ENCODE peak calls at places on chromosome 6, in six cellular contexts. U, R, L, O, Q and F are unnamed samples.

GRCh38 chr6:148835920-148836441 is 89.2 kb downstream of the UST start:
- DNase-seq in R (peak; percentile 88), U (no peak), Q (no peak), L (no peak), O (no peak), F (no peak)

GRCh38 chr6:52984247-52984646 is 10.8 kb downstream of the GSTA4 start:
- DNase-seq in O (no peak), R (no peak), Q (no peak), L (no peak), U (peak; percentile 65), F (no peak)

GRCh38 chr6:82419859-82420258 is 56.2 kb downstream of the TPBG start:
- DNase-seq in Q (no peak), L (no peak), U (no peak), R (no peak), O (no peak), F (no peak)

GRCh38 chr6:111603648-111604047 is 2.0 kb downstream of the TRAF3IP2 start:
- DNase-seq in Q (no peak), L (no peak), U (no peak), R (no peak), O (no peak), F (no peak)

GRCh38 chr6:94251878-94252277 is 832.5 kb upstream of the EPHA7 start:
- DNase-seq in R (no peak), L (no peak), O (no peak), Q (no peak), U (no peak), F (no peak)

GRCh38 chr6:44285552-44286284 is 15.5 kb downstream of the TMEM151B start:
- DNase-seq in L (no peak), Q (no peak), U (no peak), O (no peak), R (no peak), F (no peak)

GRCh38 chr6:33787954-33788693 is 806 bp downstream of the LEMD2 start:
- DNase-seq in Q (peak; percentile 86), O (peak; percentile 36), L (peak; percentile 80), U (peak; percentile 92), R (no peak), F (no peak)

GRCh38 chr6:36544228-36544627 is 3.1 kb downstream of the STK38 start:
- DNase-seq in O (no peak), R (no peak), U (peak; percentile 81), L (no peak), Q (no peak), F (no peak)

GRCh38 chr6:56399672-56400263 is 152.4 kb upstream of the COL21A1 start:
- DNase-seq in O (no peak), Q (no peak), L (no peak), R (no peak), U (no peak), F (no peak)

GRCh38 chr6:16409531-16410441 is 171.4 kb downstream of the GMPR start:
- DNase-seq in U (peak; percentile 72), R (no peak), O (peak; percentile 10), Q (peak; percentile 78), L (peak; percentile 71), F (no peak)
- TF ChIP-seq CTCF in U (peak; percentile 87), R (peak; percentile 92), O (peak; percentile 59), Q (peak; percentile 87), L (peak; percentile 90), F (peak; percentile 74)

GRCh38 chr6:3328796-3329195 is 70.0 kb downstream of the PSMG4 start:
- DNase-seq in R (no peak), Q (no peak), O (no peak), L (peak; percentile 52), U (no peak), F (no peak)
- TF ChIP-seq CTCF in R (no peak), Q (no peak), O (no peak), L (no peak), U (no peak), F (no peak)

GRCh38 chr6:80543598-80544181 is 437.2 kb downstream of the BCKDHB start:
- DNase-seq in L (no peak), R (peak; percentile 52), U (no peak), O (no peak), Q (no peak), F (no peak)
- TF ChIP-seq CTCF in L (no peak), R (peak; percentile 31), U (no peak), O (no peak), Q (no peak), F (no peak)

DNA sequence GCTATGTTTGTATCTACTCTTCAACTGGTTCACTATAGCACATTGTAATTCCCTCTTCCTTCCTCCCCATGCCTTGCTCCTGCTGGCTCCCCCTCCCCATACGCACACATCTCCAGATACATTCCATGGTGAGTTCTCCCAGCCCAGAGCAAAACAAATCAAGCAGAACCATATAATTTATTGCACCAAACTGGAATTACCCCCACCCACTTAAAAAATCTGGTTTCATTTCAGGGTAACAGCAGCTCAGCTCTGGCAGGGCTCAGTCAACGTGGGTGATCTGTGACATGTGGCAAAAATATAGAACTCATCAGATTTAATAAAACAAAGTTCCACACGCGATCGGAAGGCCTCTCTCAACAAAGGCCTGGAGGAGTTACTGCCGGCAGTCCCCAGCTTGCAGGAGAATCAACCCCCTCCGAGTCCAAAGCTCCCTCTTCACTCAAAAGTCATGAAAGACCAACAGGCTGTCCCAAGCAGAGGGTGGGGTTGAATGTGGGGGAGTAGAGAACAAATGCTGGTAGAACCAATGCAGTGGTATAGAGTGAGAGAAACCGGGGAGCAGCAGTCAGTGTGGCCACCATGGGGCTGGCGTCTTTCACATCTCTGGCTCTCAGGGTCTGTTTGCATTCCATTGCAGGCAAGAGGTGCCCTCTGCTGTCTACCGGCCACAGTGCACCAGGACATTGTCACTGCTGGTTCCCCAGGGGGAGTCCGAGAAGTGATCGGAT is 323.3 kb upstream of the NT5E start:
- DNase-seq in Q (peak; percentile 63), R (peak; percentile 55), U (peak; percentile 23), O (no peak), L (no peak), F (no peak)
- TF ChIP-seq CTCF in Q (peak; percentile 52), R (peak; percentile 88), U (peak; percentile 47), O (no peak), L (peak; percentile 25), F (peak; percentile 28)

GRCh38 chr6:29974901-29975560 is 32.7 kb downstream of the HLA-A start:
- DNase-seq in U (no peak), O (no peak), R (no peak), L (peak; percentile 42), Q (no peak), F (no peak)

GRCh38 chr6:29976253-29976587 is 33.9 kb downstream of the HLA-A start:
- DNase-seq in Q (no peak), O (no peak), L (no peak), R (no peak), U (no peak), F (no peak)

GRCh38 chr6:29977425-29977727 is 35.0 kb downstream of the HLA-A start:
- DNase-seq in R (no peak), O (no peak), U (no peak), Q (no peak), L (no peak), F (no peak)

GRCh38 chr6:29975561-29975907 is 33.2 kb downstream of the HLA-A start:
- DNase-seq in R (no peak), L (no peak), O (no peak), U (no peak), Q (no peak), F (no peak)

GRCh38 chr6:29976588-29977424 is 34.5 kb downstream of the HLA-A start:
- DNase-seq in Q (peak; percentile 87), R (no peak), O (no peak), L (peak; percentile 93), U (peak; percentile 70), F (peak; percentile 90)
- TF ChIP-seq CTCF in Q (no peak), R (peak; percentile 45), O (no peak), L (peak; percentile 44), U (no peak), F (peak; percentile 53)

DNA sequence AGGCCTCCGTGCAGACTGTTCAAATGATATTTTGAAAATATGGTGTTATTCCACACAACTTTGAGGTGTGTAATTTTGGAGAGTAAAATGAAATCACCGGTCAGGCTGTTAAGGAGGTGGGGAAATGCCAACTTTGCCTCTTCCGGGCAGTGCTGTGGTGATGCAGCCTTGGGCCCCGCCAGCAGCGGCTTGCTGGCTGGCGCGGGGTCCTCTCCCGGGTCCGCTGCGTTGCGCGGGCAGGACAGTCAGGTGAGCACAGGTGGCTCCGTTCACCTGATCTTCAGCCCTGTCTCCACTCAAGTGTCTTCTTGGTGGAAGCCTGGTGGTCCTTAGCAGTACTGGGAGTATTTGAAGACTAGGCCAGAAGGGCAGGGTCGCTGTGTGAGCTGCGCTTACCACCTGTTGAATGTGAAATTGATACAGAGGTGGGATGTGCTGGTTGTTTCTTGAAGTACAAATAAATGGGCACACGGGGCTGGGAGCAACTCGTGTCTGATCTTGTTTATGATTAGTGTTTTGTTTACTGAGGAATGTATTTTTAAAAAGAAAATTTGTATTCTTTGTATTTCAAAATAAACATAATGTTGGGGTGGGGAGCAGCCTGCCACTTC is 184.2 kb downstream of the ARID1B start:
- DNase-seq in O (no peak), U (no peak), Q (no peak), L (no peak), R (no peak), F (no peak)
- TF ChIP-seq CTCF in O (no peak), U (no peak), Q (no peak), L (no peak), R (no peak), F (no peak)